ENCODE peak calls at places on chromosomes 12 and 14, in five cellular contexts. One of them, this sample, is unnamed.

GRCh38 chr12:51972849-51973273 is 21.4 kb downstream of the ACVR1B start:
- DNase-seq in GF-D8: peak; percentile 99
- DNase-seq in stimulated activated CD8-positive, alpha-beta memory T cell treated with anti-CD3 and anti-CD28 coated beads, Interleukin-7, amount 100 ng/mL, for 1 hour: no peak
- DNase-seq in sciatic nerve: no peak
- DNase-seq in choroid plexus epithelial cell: peak; percentile 91
- DNase-seq in this sample: peak; percentile 86

GRCh38 chr12:112855375-112855774 is 51.4 kb upstream of the OAS1 start:
- DNase-seq in GF-D8: no peak
- DNase-seq in stimulated activated CD8-positive, alpha-beta memory T cell treated with anti-CD3 and anti-CD28 coated beads, Interleukin-7, amount 100 ng/mL, for 1 hour: no peak
- DNase-seq in sciatic nerve: no peak
- DNase-seq in choroid plexus epithelial cell: peak; percentile 23
- DNase-seq in this sample: no peak

GRCh38 chr12:3204716-3205617 is 127.8 kb downstream of the TSPAN9 start:
- DNase-seq in GF-D8: no peak
- DNase-seq in stimulated activated CD8-positive, alpha-beta memory T cell treated with anti-CD3 and anti-CD28 coated beads, Interleukin-7, amount 100 ng/mL, for 1 hour: no peak
- DNase-seq in sciatic nerve: no peak
- DNase-seq in choroid plexus epithelial cell: no peak
- DNase-seq in this sample: no peak

GRCh38 chr12:57740656-57741412 is 2.3 kb upstream of the AGAP2 start:
- DNase-seq in GF-D8: peak; percentile 76
- DNase-seq in stimulated activated CD8-positive, alpha-beta memory T cell treated with anti-CD3 and anti-CD28 coated beads, Interleukin-7, amount 100 ng/mL, for 1 hour: peak; percentile 55
- DNase-seq in sciatic nerve: no peak
- DNase-seq in choroid plexus epithelial cell: no peak
- DNase-seq in this sample: peak; percentile 79

GRCh38 chr12:114799574-114800487 is 115.9 kb upstream of the TBX3 start:
- DNase-seq in GF-D8: no peak
- DNase-seq in stimulated activated CD8-positive, alpha-beta memory T cell treated with anti-CD3 and anti-CD28 coated beads, Interleukin-7, amount 100 ng/mL, for 1 hour: no peak
- DNase-seq in sciatic nerve: peak; percentile 59
- DNase-seq in choroid plexus epithelial cell: peak; percentile 32
- DNase-seq in this sample: no peak

GRCh38 chr12:78820946-78821345 is 43.6 kb upstream of the SYT1 start:
- DNase-seq in GF-D8: no peak
- DNase-seq in stimulated activated CD8-positive, alpha-beta memory T cell treated with anti-CD3 and anti-CD28 coated beads, Interleukin-7, amount 100 ng/mL, for 1 hour: no peak
- DNase-seq in sciatic nerve: no peak
- DNase-seq in choroid plexus epithelial cell: no peak
- DNase-seq in this sample: no peak

GRCh38 chr14:64723691-64724577 is 19.7 kb downstream of the PLEKHG3 start:
- DNase-seq in GF-D8: no peak
- DNase-seq in stimulated activated CD8-positive, alpha-beta memory T cell treated with anti-CD3 and anti-CD28 coated beads, Interleukin-7, amount 100 ng/mL, for 1 hour: no peak
- DNase-seq in sciatic nerve: peak; percentile 59
- DNase-seq in choroid plexus epithelial cell: no peak
- DNase-seq in this sample: peak; percentile 42

GRCh38 chr14:65927871-65928270 is 515.3 kb downstream of the FUT8 start:
- DNase-seq in GF-D8: no peak
- DNase-seq in stimulated activated CD8-positive, alpha-beta memory T cell treated with anti-CD3 and anti-CD28 coated beads, Interleukin-7, amount 100 ng/mL, for 1 hour: peak; percentile 36
- DNase-seq in sciatic nerve: no peak
- DNase-seq in choroid plexus epithelial cell: no peak
- DNase-seq in this sample: no peak

GRCh38 chr12:870378-870777 is 79.1 kb downstream of the RAD52 start:
- DNase-seq in GF-D8: no peak
- DNase-seq in stimulated activated CD8-positive, alpha-beta memory T cell treated with anti-CD3 and anti-CD28 coated beads, Interleukin-7, amount 100 ng/mL, for 1 hour: no peak
- DNase-seq in sciatic nerve: no peak
- DNase-seq in choroid plexus epithelial cell: no peak
- DNase-seq in this sample: no peak

GRCh38 chr12:102603021-102603420 is 122.7 kb upstream of the IGF1 start:
- DNase-seq in GF-D8: no peak
- DNase-seq in stimulated activated CD8-positive, alpha-beta memory T cell treated with anti-CD3 and anti-CD28 coated beads, Interleukin-7, amount 100 ng/mL, for 1 hour: no peak
- DNase-seq in sciatic nerve: no peak
- DNase-seq in choroid plexus epithelial cell: no peak
- DNase-seq in this sample: no peak

GRCh38 chr12:26939192-26939832 is 1.0 kb downstream of the FGFR1OP2 start:
- DNase-seq in GF-D8: no peak
- DNase-seq in stimulated activated CD8-positive, alpha-beta memory T cell treated with anti-CD3 and anti-CD28 coated beads, Interleukin-7, amount 100 ng/mL, for 1 hour: no peak
- DNase-seq in sciatic nerve: no peak
- DNase-seq in choroid plexus epithelial cell: peak; percentile 25
- DNase-seq in this sample: no peak

GRCh38 chr12:88142610-88142991 is 494 bp downstream of the TMTC3 start:
- DNase-seq in GF-D8: no peak
- DNase-seq in stimulated activated CD8-positive, alpha-beta memory T cell treated with anti-CD3 and anti-CD28 coated beads, Interleukin-7, amount 100 ng/mL, for 1 hour: no peak
- DNase-seq in sciatic nerve: peak; percentile 72
- DNase-seq in choroid plexus epithelial cell: no peak
- DNase-seq in this sample: peak; percentile 83

GRCh38 chr12:115155665-115156645 is 472.0 kb upstream of the TBX3 start:
- DNase-seq in GF-D8: no peak
- DNase-seq in stimulated activated CD8-positive, alpha-beta memory T cell treated with anti-CD3 and anti-CD28 coated beads, Interleukin-7, amount 100 ng/mL, for 1 hour: no peak
- DNase-seq in sciatic nerve: no peak
- DNase-seq in choroid plexus epithelial cell: peak; percentile 77
- DNase-seq in this sample: no peak

GRCh38 chr12:39958377-39958776 is 147.5 kb downstream of the SLC2A13 start:
- DNase-seq in GF-D8: no peak
- DNase-seq in stimulated activated CD8-positive, alpha-beta memory T cell treated with anti-CD3 and anti-CD28 coated beads, Interleukin-7, amount 100 ng/mL, for 1 hour: no peak
- DNase-seq in sciatic nerve: no peak
- DNase-seq in choroid plexus epithelial cell: peak; percentile 9
- DNase-seq in this sample: no peak

GRCh38 chr14:104315625-104316024 is 177.2 kb downstream of the KIF26A start:
- DNase-seq in GF-D8: no peak
- DNase-seq in stimulated activated CD8-positive, alpha-beta memory T cell treated with anti-CD3 and anti-CD28 coated beads, Interleukin-7, amount 100 ng/mL, for 1 hour: no peak
- DNase-seq in sciatic nerve: no peak
- DNase-seq in choroid plexus epithelial cell: no peak
- DNase-seq in this sample: no peak

GRCh38 chr12:80230068-80230467 is 130.7 kb downstream of the OTOGL start:
- DNase-seq in GF-D8: no peak
- DNase-seq in stimulated activated CD8-positive, alpha-beta memory T cell treated with anti-CD3 and anti-CD28 coated beads, Interleukin-7, amount 100 ng/mL, for 1 hour: no peak
- DNase-seq in sciatic nerve: no peak
- DNase-seq in choroid plexus epithelial cell: peak; percentile 86
- DNase-seq in this sample: no peak

GRCh38 chr12:56040963-56041578 is 647 bp upstream of the RPS26 start:
- DNase-seq in GF-D8: no peak
- DNase-seq in stimulated activated CD8-positive, alpha-beta memory T cell treated with anti-CD3 and anti-CD28 coated beads, Interleukin-7, amount 100 ng/mL, for 1 hour: no peak
- DNase-seq in sciatic nerve: no peak
- DNase-seq in choroid plexus epithelial cell: no peak
- DNase-seq in this sample: no peak

GRCh38 chr12:32365473-32366064 is 33.8 kb upstream of the FGD4 start:
- DNase-seq in GF-D8: peak; percentile 12
- DNase-seq in stimulated activated CD8-positive, alpha-beta memory T cell treated with anti-CD3 and anti-CD28 coated beads, Interleukin-7, amount 100 ng/mL, for 1 hour: no peak
- DNase-seq in sciatic nerve: no peak
- DNase-seq in choroid plexus epithelial cell: peak; percentile 92
- DNase-seq in this sample: no peak

GRCh38 chr12:1688086-1688710 is 2.7 kb upstream of the ADIPOR2 start:
- DNase-seq in GF-D8: no peak
- DNase-seq in stimulated activated CD8-positive, alpha-beta memory T cell treated with anti-CD3 and anti-CD28 coated beads, Interleukin-7, amount 100 ng/mL, for 1 hour: no peak
- DNase-seq in sciatic nerve: no peak
- DNase-seq in choroid plexus epithelial cell: no peak
- DNase-seq in this sample: no peak

GRCh38 chr12:103840399-103840880 is 594 bp downstream of the NT5DC3 start:
- DNase-seq in GF-D8: no peak
- DNase-seq in stimulated activated CD8-positive, alpha-beta memory T cell treated with anti-CD3 and anti-CD28 coated beads, Interleukin-7, amount 100 ng/mL, for 1 hour: no peak
- DNase-seq in sciatic nerve: peak; percentile 62
- DNase-seq in choroid plexus epithelial cell: no peak
- DNase-seq in this sample: peak; percentile 83

GRCh38 chr14:61346793-61347192 is 25.4 kb downstream of the PRKCH start:
- DNase-seq in GF-D8: no peak
- DNase-seq in stimulated activated CD8-positive, alpha-beta memory T cell treated with anti-CD3 and anti-CD28 coated beads, Interleukin-7, amount 100 ng/mL, for 1 hour: no peak
- DNase-seq in sciatic nerve: no peak
- DNase-seq in choroid plexus epithelial cell: no peak
- DNase-seq in this sample: no peak

GRCh38 chr14:34093878-34094277 is 143.0 kb upstream of the EGLN3 start:
- DNase-seq in GF-D8: no peak
- DNase-seq in stimulated activated CD8-positive, alpha-beta memory T cell treated with anti-CD3 and anti-CD28 coated beads, Interleukin-7, amount 100 ng/mL, for 1 hour: no peak
- DNase-seq in sciatic nerve: no peak
- DNase-seq in choroid plexus epithelial cell: no peak
- DNase-seq in this sample: no peak

GRCh38 chr12:112148031-112148513 is 22.7 kb downstream of the TRAFD1 start:
- DNase-seq in GF-D8: no peak
- DNase-seq in stimulated activated CD8-positive, alpha-beta memory T cell treated with anti-CD3 and anti-CD28 coated beads, Interleukin-7, amount 100 ng/mL, for 1 hour: no peak
- DNase-seq in sciatic nerve: no peak
- DNase-seq in choroid plexus epithelial cell: peak; percentile 95
- DNase-seq in this sample: no peak

GRCh38 chr14:101878222-101879211 is 85.9 kb upstream of the DYNC1H1 start:
- DNase-seq in GF-D8: no peak
- DNase-seq in stimulated activated CD8-positive, alpha-beta memory T cell treated with anti-CD3 and anti-CD28 coated beads, Interleukin-7, amount 100 ng/mL, for 1 hour: no peak
- DNase-seq in sciatic nerve: no peak
- DNase-seq in choroid plexus epithelial cell: no peak
- DNase-seq in this sample: no peak

GRCh38 chr14:104223101-104223809 is 84.9 kb downstream of the KIF26A start:
- DNase-seq in GF-D8: no peak
- DNase-seq in stimulated activated CD8-positive, alpha-beta memory T cell treated with anti-CD3 and anti-CD28 coated beads, Interleukin-7, amount 100 ng/mL, for 1 hour: no peak
- DNase-seq in sciatic nerve: no peak
- DNase-seq in choroid plexus epithelial cell: peak; percentile 50
- DNase-seq in this sample: peak; percentile 77

GRCh38 chr14:104687601-104688504 is 1.6 kb upstream of the INF2 start:
- DNase-seq in GF-D8: no peak
- DNase-seq in stimulated activated CD8-positive, alpha-beta memory T cell treated with anti-CD3 and anti-CD28 coated beads, Interleukin-7, amount 100 ng/mL, for 1 hour: no peak
- DNase-seq in sciatic nerve: no peak
- DNase-seq in choroid plexus epithelial cell: peak; percentile 54
- DNase-seq in this sample: no peak

GRCh38 chr14:100062602-100063001 is 2.6 kb upstream of the EVL start:
- DNase-seq in GF-D8: no peak
- DNase-seq in stimulated activated CD8-positive, alpha-beta memory T cell treated with anti-CD3 and anti-CD28 coated beads, Interleukin-7, amount 100 ng/mL, for 1 hour: no peak
- DNase-seq in sciatic nerve: no peak
- DNase-seq in choroid plexus epithelial cell: no peak
- DNase-seq in this sample: no peak

GRCh38 chr14:70884595-70885342 is 22.5 kb upstream of the PCNX1 start:
- DNase-seq in GF-D8: no peak
- DNase-seq in stimulated activated CD8-positive, alpha-beta memory T cell treated with anti-CD3 and anti-CD28 coated beads, Interleukin-7, amount 100 ng/mL, for 1 hour: no peak
- DNase-seq in sciatic nerve: no peak
- DNase-seq in choroid plexus epithelial cell: peak; percentile 34
- DNase-seq in this sample: no peak

GRCh38 chr12:51867796-51868428 is 19.4 kb upstream of the FIGNL2 start:
- DNase-seq in GF-D8: no peak
- DNase-seq in stimulated activated CD8-positive, alpha-beta memory T cell treated with anti-CD3 and anti-CD28 coated beads, Interleukin-7, amount 100 ng/mL, for 1 hour: no peak
- DNase-seq in sciatic nerve: no peak
- DNase-seq in choroid plexus epithelial cell: no peak
- DNase-seq in this sample: peak; percentile 71

GRCh38 chr12:19850341-19851065 is 411.2 kb downstream of the AEBP2 start:
- DNase-seq in GF-D8: no peak
- DNase-seq in stimulated activated CD8-positive, alpha-beta memory T cell treated with anti-CD3 and anti-CD28 coated beads, Interleukin-7, amount 100 ng/mL, for 1 hour: no peak
- DNase-seq in sciatic nerve: no peak
- DNase-seq in choroid plexus epithelial cell: peak; percentile 59
- DNase-seq in this sample: no peak

GRCh38 chr14:82009076-82009475 is 475.4 kb upstream of the SEL1L start:
- DNase-seq in GF-D8: no peak
- DNase-seq in stimulated activated CD8-positive, alpha-beta memory T cell treated with anti-CD3 and anti-CD28 coated beads, Interleukin-7, amount 100 ng/mL, for 1 hour: no peak
- DNase-seq in sciatic nerve: no peak
- DNase-seq in choroid plexus epithelial cell: no peak
- DNase-seq in this sample: no peak

GRCh38 chr12:75672212-75672611 is 160.8 kb upstream of the KRR1 start:
- DNase-seq in GF-D8: no peak
- DNase-seq in stimulated activated CD8-positive, alpha-beta memory T cell treated with anti-CD3 and anti-CD28 coated beads, Interleukin-7, amount 100 ng/mL, for 1 hour: no peak
- DNase-seq in sciatic nerve: no peak
- DNase-seq in choroid plexus epithelial cell: no peak
- DNase-seq in this sample: no peak

This sample was measured in posterior vena cava.